ENCODE peak calls at places on chromosomes 4 and X, in seven cellular contexts. M, G, U, J, S, A and O are unnamed samples.

GRCh38 chr4:73832651-73833237 is 3.7 kb upstream of the CXCL6 start:
- DNase-seq in G (no peak), A (peak), M (no peak), U (no peak), J (no peak), S (no peak), O (peak)

GRCh38 chrX:46325312-46325877 is 219.8 kb downstream of the ZNF674 start:
- DNase-seq in M (peak), G (no peak), U (no peak), S (peak), J (peak), A (peak), O (no peak)

GRCh38 chr4:113383111-113383785 is 333.8 kb downstream of the ANK2 start:
- DNase-seq in A (peak), S (peak), M (no peak), G (no peak), J (no peak), U (no peak), O (no peak)

GRCh38 chrX:123830309-123830708 is 29.5 kb upstream of the XIAP start:
- DNase-seq in A (no peak), U (no peak), M (peak), J (peak), G (peak), S (no peak), O (no peak)

GRCh38 chr4:88177981-88178632 is 19.7 kb upstream of the ABCG2 start:
- DNase-seq in A (peak), J (peak), M (peak), S (peak), G (no peak), U (peak), O (peak)

GRCh38 chr4:40731792-40732245 is 17.9 kb upstream of the NSUN7 start:
- DNase-seq in G (no peak), J (no peak), U (no peak), S (no peak), A (no peak), M (peak), O (no peak)

GRCh38 chr4:1772869-1773538 is 20.1 kb upstream of the FGFR3 start:
- DNase-seq in J (no peak), U (no peak), M (no peak), G (no peak), A (no peak), S (no peak), O (no peak)

GRCh38 chr4:3168029-3168428 is 80.9 kb upstream of the MSANTD1 start:
- DNase-seq in M (no peak), U (no peak), A (peak), S (no peak), G (peak), J (no peak), O (peak)

GRCh38 chr4:86218721-86219481 is 141.0 kb downstream of the MAPK10 start:
- DNase-seq in G (no peak), U (no peak), S (no peak), A (peak), J (no peak), M (no peak), O (no peak)

GRCh38 chr4:82739292-82740190 is 59.1 kb downstream of the SCD5 start:
- DNase-seq in A (peak), J (peak), S (peak), M (peak), U (peak), G (peak), O (peak)

GRCh38 chrX:102651242-102651967 is at the start of gene GPRASP1:
- DNase-seq in G (no peak), S (no peak), J (no peak), M (no peak), U (no peak), A (peak), O (no peak)

GRCh38 chr4:35934370-35934981 is 309.8 kb downstream of the ARAP2 start:
- DNase-seq in M (peak), S (peak), G (peak), J (no peak), A (peak), U (no peak), O (no peak)
- TF ChIP-seq CEBPB in M (no peak), S (no peak), G (no peak), J (no peak), A (no peak), U (no peak), O (no peak)

GRCh38 chrX:150773117-150773516 is 79.9 kb downstream of the MTMR1 start:
- DNase-seq in G (no peak), U (no peak), J (no peak), M (no peak), S (no peak), A (no peak), O (no peak)
- TF ChIP-seq CEBPB in G (no peak), U (no peak), J (no peak), M (no peak), S (no peak), A (no peak), O (no peak)

GRCh38 chr4:23374280-23374679 is 515.6 kb downstream of the PPARGC1A start:
- DNase-seq in S (no peak), A (no peak), U (no peak), M (no peak), G (no peak), J (no peak), O (no peak)

GRCh38 chr4:23368081-23368697 is 521.7 kb downstream of the PPARGC1A start:
- DNase-seq in J (no peak), A (peak), S (no peak), G (no peak), U (peak), M (peak), O (peak)

GRCh38 chr4:23369331-23369730 is 520.5 kb downstream of the PPARGC1A start:
- DNase-seq in M (no peak), A (no peak), G (no peak), S (no peak), J (no peak), U (no peak), O (no peak)

DNA sequence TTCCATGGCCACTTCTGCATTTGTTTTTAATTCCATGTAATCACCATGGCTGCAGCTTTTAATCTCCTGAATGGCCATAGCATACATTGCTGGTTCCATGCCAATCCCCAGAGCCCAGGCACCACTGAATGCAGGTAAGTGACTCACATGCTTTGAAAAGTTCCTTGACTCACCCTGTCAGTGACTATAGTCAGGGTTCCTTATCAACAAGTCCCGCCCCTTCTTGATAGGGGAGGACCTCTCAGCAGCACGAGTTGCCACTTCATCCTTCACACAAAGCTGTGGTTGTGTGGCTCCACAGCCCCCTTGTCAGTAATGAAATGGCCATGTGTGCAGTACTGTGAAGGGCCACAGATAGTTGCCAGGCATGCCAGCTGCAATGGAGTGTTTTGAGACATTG is 516.6 kb downstream of the PPARGC1A start:
- DNase-seq in M (no peak), J (peak), U (no peak), A (peak), G (no peak), S (no peak), O (peak)
- TF ChIP-seq CEBPB in M (no peak), J (no peak), U (no peak), A (no peak), G (no peak), S (no peak), O (no peak)

GRCh38 chr4:150033937-150034336 is 44.3 kb upstream of the DCLK2 start:
- DNase-seq in U (no peak), S (no peak), A (peak), M (no peak), J (no peak), G (no peak), O (no peak)

GRCh38 chr4:150037251-150037856 is 40.9 kb upstream of the DCLK2 start:
- DNase-seq in A (no peak), M (no peak), J (no peak), S (no peak), G (no peak), U (no peak), O (no peak)

GRCh38 chr4:150038335-150039076 is 39.7 kb upstream of the DCLK2 start:
- DNase-seq in S (no peak), G (peak), M (no peak), A (no peak), J (no peak), U (no peak), O (no peak)

GRCh38 chr4:150033109-150033508 is 45.1 kb upstream of the DCLK2 start:
- DNase-seq in U (no peak), A (no peak), S (no peak), J (no peak), G (no peak), M (no peak), O (no peak)

GRCh38 chr4:150032541-150032940 is 45.7 kb upstream of the DCLK2 start:
- DNase-seq in U (no peak), M (no peak), A (peak), S (no peak), J (no peak), G (no peak), O (no peak)
- TF ChIP-seq CEBPB in U (no peak), M (no peak), A (no peak), S (no peak), J (no peak), G (no peak), O (no peak)

DNA sequence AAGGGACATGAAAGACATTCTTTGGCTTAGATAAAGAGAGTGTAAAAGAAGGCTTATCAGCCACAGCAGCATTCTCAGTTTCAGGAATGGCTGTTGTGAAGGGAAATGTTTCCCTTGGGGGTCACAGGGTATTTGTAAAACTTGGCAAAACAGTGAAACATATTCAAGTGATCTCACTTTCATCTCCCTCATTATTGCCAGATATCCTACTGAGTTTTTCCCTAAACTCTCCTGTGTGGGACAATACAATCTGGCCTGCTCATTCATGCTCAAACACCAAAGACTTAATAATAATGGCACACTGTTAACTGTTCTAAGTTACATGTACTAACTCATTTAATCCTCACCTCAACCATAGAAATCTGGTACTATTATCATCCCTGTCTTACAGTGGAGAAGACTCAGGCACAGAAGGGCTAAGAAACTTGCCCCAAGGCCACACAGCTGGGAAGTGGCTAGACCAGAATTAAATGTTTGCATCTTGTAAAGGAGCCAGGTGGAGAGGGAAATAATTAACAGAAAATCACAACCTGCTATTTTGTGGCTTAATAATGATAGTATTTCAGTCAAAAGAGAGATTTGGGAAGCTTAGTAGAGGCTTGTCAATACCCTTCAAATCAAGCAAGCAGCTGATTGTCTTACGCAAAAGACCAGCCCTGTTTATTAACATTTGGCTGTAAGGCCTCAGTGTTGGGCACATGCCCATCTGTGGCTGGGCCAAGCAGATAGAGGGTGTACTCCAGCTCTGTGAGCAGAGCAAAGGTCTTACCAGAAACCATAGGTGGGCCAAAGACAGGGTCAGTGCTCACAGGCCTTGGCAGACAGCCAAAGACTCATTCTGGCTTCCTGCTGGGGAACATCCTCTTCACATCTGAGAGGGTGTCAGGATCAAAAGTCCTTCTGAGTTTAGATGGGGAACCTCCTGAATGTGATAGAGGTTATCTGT is 17.3 kb downstream of the SMPX start:
- DNase-seq in A (no peak), J (no peak), M (peak), G (no peak), U (no peak), S (no peak), O (no peak)
- TF ChIP-seq CEBPB in A (no peak), J (no peak), M (no peak), G (no peak), U (no peak), S (no peak), O (no peak)

DNA sequence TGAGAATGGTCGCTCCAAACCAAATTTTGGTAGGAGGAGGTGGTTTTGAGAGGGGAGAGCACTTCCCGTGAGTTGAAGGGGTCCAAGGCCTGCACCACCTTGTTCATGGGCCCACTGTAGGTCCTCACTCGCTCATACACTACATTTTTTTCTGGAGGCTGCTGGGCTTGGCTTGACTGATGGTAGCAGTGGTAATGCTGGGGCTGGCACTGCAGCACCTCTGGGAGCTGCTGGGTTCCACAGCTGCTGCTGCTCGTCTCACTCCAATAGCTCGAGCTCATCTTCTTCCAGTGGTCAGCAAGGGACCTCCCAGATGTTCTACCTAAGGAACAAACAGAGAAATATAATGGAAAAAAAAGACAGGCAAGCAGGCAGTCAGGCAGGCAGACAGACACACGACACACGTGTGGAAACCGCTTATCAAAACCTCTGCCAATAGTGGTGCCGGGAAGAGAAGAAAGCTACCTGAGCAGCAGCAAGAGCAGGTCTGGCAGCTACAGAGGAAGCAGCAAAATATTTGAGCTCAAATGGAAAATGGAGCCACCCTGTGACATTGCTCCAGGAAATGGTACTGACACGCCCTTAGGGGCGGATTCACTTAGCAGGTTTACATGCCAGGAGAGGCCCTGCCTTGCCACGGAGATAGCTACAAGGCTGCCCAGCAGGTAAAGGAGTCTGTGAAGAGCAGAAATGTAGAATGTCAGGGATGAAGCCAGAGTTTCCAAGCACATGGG is at the start of gene POF1B:
- DNase-seq in J (peak), G (peak), U (no peak), A (no peak), S (no peak), M (no peak), O (no peak)
- TF ChIP-seq CEBPB in J (no peak), G (no peak), U (no peak), A (no peak), S (no peak), M (no peak), O (no peak)

DNA sequence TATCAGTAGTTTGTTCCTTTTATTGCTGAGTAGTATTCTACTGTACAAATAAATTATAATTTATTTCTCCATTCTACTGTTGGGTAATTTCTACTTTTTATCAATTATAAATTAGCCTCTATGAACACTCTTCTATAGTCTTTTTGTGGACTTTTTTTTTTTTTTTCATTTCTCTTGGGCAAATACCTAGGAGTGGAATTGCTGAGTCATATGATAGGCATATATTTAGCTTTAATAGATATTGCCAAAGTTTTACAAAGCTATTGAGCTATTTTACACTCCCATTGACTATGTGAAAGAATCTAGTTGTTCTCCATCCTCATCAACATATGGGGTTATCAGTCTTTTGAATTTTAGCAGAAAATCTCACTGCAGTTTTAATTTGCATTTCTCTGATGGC is 12.6 kb downstream of the NYX start:
- DNase-seq in G (no peak), S (no peak), J (no peak), U (no peak), M (no peak), A (peak), O (no peak)
- TF ChIP-seq CEBPB in G (no peak), S (no peak), J (no peak), U (no peak), M (no peak), A (no peak), O (no peak)

DNA sequence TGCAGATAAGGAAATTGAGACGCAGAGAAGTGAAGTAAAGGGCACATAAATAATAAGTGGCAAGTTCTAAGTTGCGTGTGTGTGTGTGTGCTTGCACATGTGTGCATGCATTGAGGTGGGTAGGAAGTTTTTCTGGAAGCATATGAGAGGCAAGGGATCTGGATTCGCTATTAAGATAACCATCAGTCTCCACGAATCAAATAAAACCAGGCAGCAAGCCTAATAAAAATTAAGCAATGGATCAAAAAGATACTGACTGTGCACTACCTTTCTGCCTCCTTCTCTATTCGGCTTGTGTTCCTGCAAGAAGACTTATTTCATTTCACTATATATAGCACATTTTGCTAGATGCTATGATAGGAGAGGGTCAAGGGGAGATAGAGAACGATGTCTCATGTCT is 23.8 kb downstream of the SLC16A2 start:
- DNase-seq in M (no peak), S (no peak), J (no peak), G (no peak), U (no peak), A (no peak), O (no peak)
- TF ChIP-seq CEBPB in M (no peak), S (no peak), J (no peak), G (no peak), U (no peak), A (no peak), O (no peak)